ENCODE peak calls at places on chromosomes 6 and 20, in ten cellular contexts. X is esophagus muscularis mucosa; H is stimulated activated CD4-positive, alpha-beta T cell treated with anti-CD3 and anti-CD28 coated beads, Interleukin-4, amount 100 ng/mL, for 1 hour; Q is HCT116; G is testis; K is iPS DF 19.7; P is cardiac muscle cell; M is NCI-H2227 treated with DMSO at 0.1 percent for 48 hours; D is OCI-M1; J is NCI-H524. L is an unnamed sample.

GRCh38 chr6:33278810-33279209 is 1.9 kb downstream of the B3GALT4 start:
- DNase-seq in H (no peak), D (no peak), G (no peak), X (no peak), K (no peak), P (no peak), Q (no peak), M (no peak), J (no peak), L (no peak)

GRCh38 chr6:37936909-37937308 is 117.4 kb downstream of the ZFAND3 start:
- DNase-seq in Q (no peak), H (no peak), D (peak; percentile 9), M (no peak), X (no peak), K (no peak), P (no peak), G (no peak), J (no peak), L (no peak)

GRCh38 chr6:161265554-161265953 is 8.3 kb downstream of the AGPAT4 start:
- DNase-seq in J (no peak), M (no peak), X (no peak), G (no peak), H (no peak), P (no peak), K (no peak), Q (no peak), D (no peak), L (no peak)

GRCh38 chr6:70669133-70669532 is 1.4 kb downstream of the SMAP1 start:
- DNase-seq in X (no peak), M (no peak), P (no peak), G (no peak), D (peak; percentile 32), K (no peak), J (no peak), H (no peak), Q (no peak), L (no peak)

GRCh38 chr6:41367700-41368099 is 32.3 kb downstream of the NCR2 start:
- DNase-seq in P (peak; percentile 85), X (no peak), M (peak; percentile 53), K (no peak), Q (peak; percentile 60), H (peak; percentile 6), J (peak; percentile 54), D (peak; percentile 58), G (peak; percentile 76), L (peak; percentile 61)

GRCh38 chr6:155125916-155126315 is 130.8 kb downstream of the TIAM2 start:
- DNase-seq in J (no peak), X (no peak), Q (no peak), H (no peak), P (no peak), M (no peak), K (no peak), D (no peak), G (no peak), L (no peak)

GRCh38 chr6:80134065-80134464 is 27.6 kb downstream of the BCKDHB start:
- DNase-seq in M (no peak), G (no peak), H (no peak), P (no peak), X (no peak), D (no peak), Q (no peak), K (no peak), J (no peak), L (no peak)

GRCh38 chr6:51842487-51843469 is 244.6 kb downstream of the PKHD1 start:
- DNase-seq in H (no peak), J (no peak), Q (no peak), M (peak; percentile 99), K (no peak), X (no peak), G (no peak), D (no peak), P (no peak), L (no peak)

GRCh38 chr6:155256122-155256795 is 7.6 kb upstream of the CLDN20 start:
- DNase-seq in G (no peak), J (no peak), D (no peak), Q (no peak), K (no peak), H (no peak), P (no peak), M (no peak), X (peak; percentile 77), L (no peak)

GRCh38 chr6:45116714-45117410 is 211.3 kb upstream of the RUNX2 start:
- DNase-seq in G (no peak), D (peak; percentile 60), J (no peak), K (no peak), M (no peak), H (no peak), X (no peak), Q (no peak), P (no peak), L (no peak)

GRCh38 chr6:73694711-73695411 is 1.1 kb upstream of the CD109 start:
- DNase-seq in H (no peak), P (no peak), X (no peak), G (no peak), K (no peak), Q (no peak), D (no peak), M (no peak), J (no peak), L (no peak)

GRCh38 chr20:63325021-63325471 is 32.1 kb downstream of the COL20A1 start:
- DNase-seq in K (no peak), P (no peak), J (no peak), D (no peak), X (no peak), M (no peak), H (no peak), G (no peak), Q (no peak), L (no peak)

GRCh38 chr20:12860619-12861247 is 148.0 kb upstream of the SPTLC3 start:
- DNase-seq in Q (no peak), X (no peak), P (no peak), J (no peak), H (no peak), G (no peak), K (no peak), D (no peak), M (no peak), L (no peak)

GRCh38 chr6:151475653-151476523 is 17.9 kb upstream of the CCDC170 start:
- DNase-seq in D (peak; percentile 83), Q (peak; percentile 23), K (no peak), G (peak; percentile 87), H (peak; percentile 26), M (peak; percentile 45), P (peak; percentile 66), J (peak; percentile 87), X (no peak), L (peak; percentile 71)

GRCh38 chr6:13474360-13474759 is 13.0 kb downstream of the GFOD1 start:
- DNase-seq in D (no peak), M (no peak), H (no peak), Q (no peak), K (no peak), J (no peak), G (no peak), X (no peak), P (no peak), L (no peak)

GRCh38 chr20:4710106-4710475 is 11.6 kb upstream of the PRND start:
- DNase-seq in Q (no peak), P (no peak), M (no peak), J (no peak), G (no peak), X (peak; percentile 79), H (no peak), K (no peak), D (no peak), L (no peak)

GRCh38 chr20:53943522-53944291 is 126.7 kb downstream of the BCAS1 start:
- DNase-seq in G (peak; percentile 40), Q (no peak), H (peak; percentile 34), P (peak; percentile 57), D (peak; percentile 68), K (no peak), M (peak; percentile 59), X (peak; percentile 77), J (peak; percentile 67), L (peak; percentile 64)

L was measured in HAP-1.